ENCODE peak calls at places on chromosomes 7 and 10, in four cellular contexts. U is neural progenitor cell, G is sigmoid colon, O is thoracic aorta. R is an unnamed sample.

GRCh38 chr10:3225589-3225988 is 53.0 kb upstream of the PITRM1 start:
- DNase-seq in U (no peak), O (no peak), G (no peak), R (no peak)

GRCh38 chr10:13298748-13299436 is 972 bp downstream of the PHYH start:
- DNase-seq in G (no peak), U (no peak), O (no peak), R (no peak)

GRCh38 chr10:104080762-104081161 is 4.9 kb downstream of the COL17A1 start:
- DNase-seq in G (no peak), U (peak; percentile 83), O (no peak), R (no peak)

GRCh38 chr7:50832744-50833143 is 50.0 kb upstream of the GRB10 start:
- DNase-seq in G (no peak), U (no peak), O (no peak), R (no peak)

GRCh38 chr7:140212100-140212881 is 35.5 kb upstream of the KDM7A start:
- DNase-seq in U (no peak), O (no peak), G (no peak), R (no peak)

GRCh38 chr10:70381491-70382421 is 669 bp downstream of the LRRC20 start:
- DNase-seq in O (no peak), G (peak; percentile 81), U (peak; percentile 76), R (peak; percentile 82)

GRCh38 chr10:90125966-90126600 is 424.7 kb downstream of the KIF20B start:
- DNase-seq in G (no peak), U (no peak), O (no peak), R (no peak)

GRCh38 chr10:27899058-27899457 is 99.8 kb downstream of the ODAD2 start:
- DNase-seq in O (no peak), G (no peak), U (no peak), R (no peak)

GRCh38 chr10:93186631-93187030 is 112.9 kb downstream of the CYP26A1 start:
- DNase-seq in O (no peak), U (no peak), G (no peak), R (no peak)

GRCh38 chr7:114554781-114555537 is 140.3 kb downstream of the FOXP2 start:
- DNase-seq in G (no peak), O (no peak), U (no peak), R (peak; percentile 28)

GRCh38 chr7:40279991-40280390 is 145.2 kb downstream of the SUGCT start:
- DNase-seq in O (no peak), G (no peak), U (no peak), R (no peak)

GRCh38 chr10:113666682-113667252 is 2.9 kb upstream of the NRAP start:
- DNase-seq in O (no peak), U (no peak), G (no peak), R (no peak)

GRCh38 chr10:72316386-72316700 is 38.4 kb downstream of the DNAJB12 start:
- DNase-seq in G (no peak), O (no peak), U (no peak), R (no peak)

GRCh38 chr7:6614941-6615737 is at the start of gene ZNF853:
- DNase-seq in O (no peak), G (no peak), U (peak; percentile 77), R (no peak)

GRCh38 chr7:23462846-23463245 is 7.4 kb downstream of the IGF2BP3 start:
- DNase-seq in O (no peak), G (no peak), U (no peak), R (no peak)

GRCh38 chr10:78267598-78267997 is 233.9 kb downstream of the RPS24 start:
- DNase-seq in O (no peak), U (no peak), G (no peak), R (no peak)

GRCh38 chr10:100879741-100880360 is 32.9 kb upstream of the SLF2 start:
- DNase-seq in G (no peak), O (no peak), U (peak; percentile 41), R (no peak)

GRCh38 chr7:138549082-138549481 is 89.0 kb downstream of the TRIM24 start:
- DNase-seq in U (no peak), G (no peak), O (no peak), R (no peak)

GRCh38 chr10:122326806-122327205 is 47.7 kb upstream of the PLEKHA1 start:
- DNase-seq in U (no peak), O (no peak), G (no peak), R (no peak)

GRCh38 chr7:22861576-22861975 is 38.9 kb upstream of the TOMM7 start:
- DNase-seq in O (no peak), G (no peak), U (no peak), R (no peak)

GRCh38 chr7:55733584-55733983 is 129.0 kb downstream of the SEPTIN14 start:
- DNase-seq in O (no peak), G (no peak), U (peak; percentile 3), R (no peak)

GRCh38 chr7:18901351-18901750 is 216.1 kb downstream of the TWIST1 start:
- DNase-seq in G (no peak), U (no peak), O (no peak), R (no peak)

GRCh38 chr10:6498771-6499170 is 81.3 kb downstream of the PRKCQ start:
- DNase-seq in G (no peak), U (no peak), O (no peak), R (no peak)

GRCh38 chr10:129631870-129632623 is 165.0 kb downstream of the MGMT start:
- DNase-seq in O (no peak), G (no peak), U (no peak), R (no peak)

GRCh38 chr7:17446340-17446739 is 147.9 kb downstream of the AHR start:
- DNase-seq in U (no peak), G (no peak), O (no peak), R (no peak)

GRCh38 chr7:39085590-39086049 is 107.9 kb downstream of the POU6F2 start:
- DNase-seq in G (no peak), O (no peak), U (peak; percentile 77), R (no peak)

GRCh38 chr7:40879941-40880558 is 745.2 kb downstream of the SUGCT start:
- DNase-seq in U (no peak), G (no peak), O (no peak), R (no peak)

DNA sequence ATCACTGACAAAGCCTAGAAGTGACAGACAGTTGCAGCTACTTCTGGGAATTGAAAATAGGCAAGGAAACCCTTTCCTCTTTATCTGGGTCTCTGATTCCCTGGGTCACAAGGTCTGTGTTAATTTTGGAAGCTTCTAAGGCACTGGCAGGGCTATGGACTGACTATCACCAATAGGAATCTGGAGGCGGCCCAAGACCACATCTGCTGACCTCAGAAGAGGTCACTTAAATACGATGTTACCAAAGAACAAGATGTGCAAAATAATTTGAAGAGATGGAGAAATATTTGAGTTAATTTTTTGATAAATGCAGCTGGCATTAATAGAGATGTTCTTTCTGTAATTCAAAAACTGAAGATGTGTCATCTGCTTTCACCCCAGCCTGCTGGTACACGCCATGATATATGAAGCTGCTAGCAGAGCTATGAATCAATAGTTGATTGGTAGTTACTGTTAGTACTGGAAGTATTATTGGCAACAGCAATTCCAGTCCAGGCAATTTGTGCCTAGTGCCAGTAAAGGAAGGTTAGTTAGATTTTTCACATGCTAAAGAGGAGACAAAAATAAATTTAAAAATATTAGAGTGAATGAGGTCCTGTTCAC is 5.5 kb upstream of the STEAP4 start:
- DNase-seq in O (no peak), G (peak; percentile 84), U (no peak), R (peak; percentile 76)
- H3K4me1 ChIP-seq in O (peaks cover 20% of the 10 kb centered on the region), G (peaks cover 2% of the 10 kb centered on the region), U (peaks cover under 1% of the 10 kb centered on the region), R (peaks cover 18% of the 10 kb centered on the region)

GRCh38 chr7:132469681-132470080 is 106.6 kb downstream of the PLXNA4 start:
- DNase-seq in U (no peak), O (no peak), G (no peak), R (no peak)
- H3K27ac ChIP-seq in U (no peak overlapping the region), O (no peak overlapping the region), G (no peak overlapping the region), R (no peak overlapping the region)

DNA sequence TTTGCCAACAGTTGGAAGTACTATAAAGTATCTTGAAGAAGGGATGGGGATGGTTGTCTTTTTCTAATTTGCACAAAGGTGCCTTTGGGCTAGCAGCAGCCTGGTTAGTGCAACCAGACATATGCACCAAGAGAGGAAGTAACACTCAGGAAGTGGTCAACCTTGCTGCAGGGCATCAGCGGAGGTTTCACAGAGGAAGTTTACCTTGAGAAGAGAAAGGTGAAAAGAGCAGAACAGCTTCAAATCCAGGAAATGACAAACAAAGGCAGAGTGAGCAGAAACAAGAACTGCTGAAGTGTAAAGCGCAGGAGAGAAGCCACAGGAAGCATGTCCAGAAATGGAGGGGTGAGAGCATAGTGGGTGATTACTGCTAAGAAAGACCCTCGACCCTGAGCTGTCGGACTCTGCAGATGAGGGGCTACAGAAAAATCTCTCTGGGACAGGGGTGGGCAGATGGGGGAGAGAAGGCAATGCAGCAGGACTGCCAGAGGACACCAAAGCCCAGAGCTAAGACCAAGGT is 66.9 kb downstream of the STK17A start:
- DNase-seq in O (no peak), U (no peak), G (no peak), R (no peak)
- H3K4me1 ChIP-seq in O (peaks cover 73% of the 10 kb centered on the region), U (peaks cover 38% of the 10 kb centered on the region), G (peaks cover 60% of the 10 kb centered on the region), R (peaks cover 45% of the 10 kb centered on the region)

GRCh38 chr7:83015921-83016320 is 146.8 kb downstream of the PCLO start:
- DNase-seq in G (no peak), O (no peak), U (no peak), R (no peak)

GRCh38 chr7:83020171-83020570 is 142.5 kb downstream of the PCLO start:
- DNase-seq in G (no peak), U (no peak), O (no peak), R (no peak)

GRCh38 chr7:83021032-83021431 is 141.7 kb downstream of the PCLO start:
- DNase-seq in G (no peak), O (no peak), U (no peak), R (no peak)
- H3K27ac ChIP-seq in G (no peak overlapping the region), O (no peak overlapping the region), U (no peak overlapping the region), R (no peak overlapping the region)

GRCh38 chr7:91880016-91880412 is 488 bp downstream of the MTERF1 start:
- DNase-seq in O (no peak), G (no peak), U (no peak), R (no peak)
- H3K4me1 ChIP-seq in O (peaks cover 16% of the 10 kb centered on the region), G (peaks cover 9% of the 10 kb centered on the region), U (peaks cover 13% of the 10 kb centered on the region), R (peaks cover 11% of the 10 kb centered on the region)

GRCh38 chr7:47579458-47579857 is 2.5 kb downstream of the TNS3 start:
- DNase-seq in G (no peak), U (no peak), O (no peak), R (no peak)
- H3K27ac ChIP-seq in G (peak overlapping the region; percentile 80), U (no peak overlapping the region), O (peak overlapping the region; percentile 76), R (peak overlapping the region; percentile 25)